ENCODE peak calls at places on chromosomes 12 and 14, in seven cellular contexts. L is Panc1, R is DND-41, N is tibial artery, Y is left lung, A is heart left ventricle, E is suprapubic skin. G is an unnamed sample.

GRCh38 chr12:49201595-49202295 is 12.9 kb upstream of the TUBA1A start:
- DNase-seq in L (no peak), R (no peak), N (no peak), Y (no peak), A (no peak), E (no peak), G (no peak)

GRCh38 chr14:50666772-50667490 is 1.2 kb downstream of the SAV1 start:
- DNase-seq in L (no peak), R (peak; percentile 42), N (peak; percentile 42), Y (no peak), A (no peak), E (no peak), G (no peak)

GRCh38 chr14:75435473-75435872 is 7.7 kb downstream of the JDP2 start:
- DNase-seq in L (no peak), R (peak; percentile 16), N (no peak), Y (no peak), A (no peak), E (peak; percentile 21), G (no peak)

GRCh38 chr12:30694971-30695326 is 720 bp downstream of the IPO8 start:
- DNase-seq in L (no peak), R (peak; percentile 15), N (peak; percentile 50), Y (peak; percentile 83), A (peak; percentile 20), E (no peak), G (no peak)

GRCh38 chr12:41663487-41664258 is 475.6 kb downstream of the PDZRN4 start:
- DNase-seq in L (no peak), R (no peak), N (no peak), Y (no peak), A (no peak), E (no peak), G (no peak)

GRCh38 chr12:116406529-116406928 is 129.0 kb upstream of the MED13L start:
- DNase-seq in L (no peak), R (peak; percentile 21), N (peak; percentile 98), Y (peak; percentile 78), A (peak; percentile 80), E (peak; percentile 96), G (no peak)

GRCh38 chr14:76937181-76938091 is 91.1 kb downstream of the IRF2BPL start:
- DNase-seq in L (no peak), R (no peak), N (peak; percentile 50), Y (no peak), A (peak; percentile 69), E (no peak), G (no peak)

GRCh38 chr12:123336530-123336929 is 28.1 kb downstream of the SBNO1 start:
- DNase-seq in L (no peak), R (no peak), N (no peak), Y (no peak), A (no peak), E (no peak), G (no peak)

GRCh38 chr12:56338643-56339422 is at the start of gene IL23A:
- DNase-seq in L (no peak), R (peak; percentile 27), N (no peak), Y (no peak), A (no peak), E (no peak), G (peak; percentile 87)

GRCh38 chr12:75816892-75817291 is 214.7 kb downstream of the PHLDA1 start:
- DNase-seq in L (no peak), R (no peak), N (no peak), Y (no peak), A (no peak), E (no peak), G (no peak)

GRCh38 chr14:53450871-53451270 is 297.7 kb upstream of the DDHD1 start:
- DNase-seq in L (no peak), R (no peak), N (no peak), Y (no peak), A (no peak), E (no peak), G (no peak)

GRCh38 chr12:57261385-57261784 is 10.4 kb upstream of the STAC3 start:
- DNase-seq in L (no peak), R (no peak), N (no peak), Y (no peak), A (no peak), E (no peak), G (no peak)

GRCh38 chr14:48725001-48725734 is 861.0 kb downstream of the RPS29 start:
- DNase-seq in L (no peak), R (no peak), N (no peak), Y (no peak), A (no peak), E (no peak), G (no peak)

GRCh38 chr14:59321184-59321952 is 132.9 kb downstream of the DAAM1 start:
- DNase-seq in L (no peak), R (no peak), N (no peak), Y (no peak), A (no peak), E (no peak), G (no peak)

GRCh38 chr12:108800591-108800990 is 56.8 kb downstream of the SSH1 start:
- DNase-seq in L (no peak), R (no peak), N (no peak), Y (no peak), A (no peak), E (no peak), G (no peak)

GRCh38 chr14:82394916-82395315 is 861.3 kb upstream of the SEL1L start:
- DNase-seq in L (no peak), R (no peak), N (no peak), Y (no peak), A (no peak), E (no peak), G (no peak)

GRCh38 chr12:49965836-49966235 is 4.2 kb downstream of the AQP5 start:
- DNase-seq in L (no peak), R (no peak), N (no peak), Y (no peak), A (no peak), E (no peak), G (no peak)

GRCh38 chr12:100976735-100977134 is 182.2 kb downstream of the ANO4 start:
- DNase-seq in L (no peak), R (no peak), N (no peak), Y (no peak), A (no peak), E (no peak), G (no peak)

DNA sequence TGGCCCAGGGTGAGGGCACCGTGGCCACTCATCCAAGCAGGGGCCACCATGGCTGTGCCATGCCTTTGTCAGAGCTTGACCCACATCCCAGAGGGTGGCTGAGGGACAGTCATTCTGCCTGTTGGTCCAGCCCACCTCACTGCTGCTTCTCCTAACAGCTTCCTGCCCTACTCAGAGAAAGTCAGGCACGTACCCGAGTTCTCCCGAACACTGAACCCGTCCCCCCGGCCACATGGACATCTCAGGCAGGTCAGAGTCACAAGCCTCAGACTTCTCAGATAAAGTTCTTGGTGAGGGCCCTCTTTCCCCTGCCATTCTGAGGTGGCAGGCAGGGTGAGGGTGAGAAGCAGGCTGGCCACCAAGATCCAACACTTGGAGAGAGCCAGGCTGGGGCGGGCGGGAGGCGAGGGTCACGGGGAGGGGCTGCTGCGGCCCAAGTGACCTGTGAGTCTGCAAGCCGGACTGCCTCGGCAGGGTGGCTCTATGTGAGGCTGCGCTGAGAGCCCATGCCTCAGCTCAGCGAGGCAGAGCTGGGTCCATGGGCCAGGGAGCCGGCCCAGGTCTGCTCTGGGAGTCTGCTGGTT is 317.8 kb downstream of the TMEM121 start:
- DNase-seq in L (no peak), R (peak; percentile 1), N (peak; percentile 8), Y (peak; percentile 72), A (no peak), E (peak; percentile 72), G (no peak)
- H3K4me3 ChIP-seq in L (no peak overlapping the region), R (no peak overlapping the region), N (no peak overlapping the region), Y (no peak overlapping the region), A (no peak overlapping the region), E (no peak overlapping the region), G (no peak overlapping the region)

GRCh38 chr12:62931481-62931880 is 3.5 kb downstream of the PPM1H start:
- DNase-seq in L (no peak), R (no peak), N (no peak), Y (no peak), A (no peak), E (no peak), G (no peak)

GRCh38 chr12:62933220-62933870 is 1.6 kb downstream of the PPM1H start:
- DNase-seq in L (no peak), R (no peak), N (no peak), Y (peak; percentile 61), A (peak; percentile 43), E (no peak), G (no peak)

GRCh38 chr12:62930546-62931425 is 4.2 kb downstream of the PPM1H start:
- DNase-seq in L (no peak), R (no peak), N (no peak), Y (no peak), A (no peak), E (no peak), G (no peak)

GRCh38 chr12:62933871-62934798 is 815 bp downstream of the PPM1H start:
- DNase-seq in L (no peak), R (peak; percentile 29), N (peak; percentile 25), Y (peak; percentile 91), A (peak; percentile 44), E (no peak), G (no peak)

DNA sequence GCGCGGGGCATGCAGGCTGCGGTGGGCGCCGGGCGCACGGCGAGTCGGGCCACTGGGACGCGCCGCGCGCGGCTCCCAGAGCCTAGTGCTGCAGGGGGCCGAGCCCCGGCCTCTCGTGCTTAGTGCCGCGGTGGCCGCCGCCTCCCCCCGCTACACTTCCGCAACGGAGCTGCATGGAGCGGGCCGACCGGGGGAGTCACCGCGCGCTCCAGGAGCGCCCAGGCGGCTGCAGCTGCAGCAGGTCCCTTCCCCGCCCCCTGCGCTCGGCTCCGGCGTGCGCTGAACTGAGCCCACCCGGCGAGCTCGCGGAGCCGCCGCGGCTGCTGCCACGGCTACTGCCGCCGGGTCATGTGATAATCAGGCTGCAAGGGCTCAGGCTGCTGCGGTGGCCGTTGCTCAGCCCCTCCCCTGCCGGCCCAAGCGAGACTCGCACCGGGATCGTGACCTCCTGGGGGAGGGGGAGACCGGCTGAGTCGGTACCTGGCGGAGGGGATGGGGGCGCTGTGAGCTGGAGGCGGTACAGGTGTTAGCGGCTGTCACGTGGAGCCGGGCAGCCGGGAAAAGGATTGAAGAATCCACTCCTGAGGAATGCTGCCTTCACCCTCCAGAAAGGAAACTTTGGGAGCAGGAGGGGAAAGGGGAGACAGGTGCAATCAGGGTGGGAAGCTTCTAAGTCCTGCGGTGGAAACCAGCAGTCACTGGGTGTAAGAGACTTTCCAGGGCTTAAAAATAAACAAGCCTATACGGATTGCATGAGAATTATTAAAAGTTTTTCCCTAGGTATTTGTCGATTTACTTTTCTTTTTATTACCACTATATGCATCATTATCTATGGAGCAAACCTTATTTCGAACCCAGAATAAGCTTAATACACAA is at the start of gene PPM1H:
- DNase-seq in L (peak; percentile 28), R (peak; percentile 72), N (peak; percentile 44), Y (peak; percentile 95), A (peak; percentile 70), E (no peak), G (no peak)
- H3K27ac ChIP-seq in L (peak within 1 kb of the TSS; percentile 84), R (peak within 1 kb of the TSS; percentile 10), N (peak within 1 kb of the TSS; percentile 73), Y (peak within 1 kb of the TSS; percentile 56), A (peak within 1 kb of the TSS; percentile 68), E (peak within 1 kb of the TSS; percentile 13), G (no peak within 1 kb of the TSS)

DNA sequence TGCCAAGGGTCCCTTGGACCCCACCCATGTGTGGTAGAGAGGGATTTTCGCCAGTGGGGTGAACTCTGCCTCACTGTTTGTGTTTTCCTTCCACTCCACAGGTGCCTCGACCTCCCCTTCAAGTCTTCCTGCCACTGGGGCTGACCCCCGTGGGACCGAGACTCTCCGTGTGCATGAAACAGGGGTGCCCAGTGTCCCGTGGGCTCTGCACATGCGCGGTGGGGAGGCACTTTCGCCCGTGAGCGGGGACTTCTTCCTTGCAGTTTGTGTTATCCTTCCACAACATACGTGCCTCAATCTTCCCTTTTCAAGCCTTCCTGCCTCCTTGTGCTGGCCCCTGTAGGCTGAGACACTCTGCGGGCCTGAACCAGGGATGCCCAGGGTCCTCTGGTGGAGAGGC is 362.4 kb downstream of the ALG10 start:
- DNase-seq in L (no peak), R (no peak), N (no peak), Y (no peak), A (no peak), E (no peak), G (no peak)
- H3K9me3 ChIP-seq in L (no peaks in the 10 kb centered on the region), R (peaks cover 71% of the 10 kb centered on the region), N (peaks cover 30% of the 10 kb centered on the region), Y (peaks cover 100% of the 10 kb centered on the region), A (no peaks in the 10 kb centered on the region), E (peaks cover 43% of the 10 kb centered on the region), G (no peaks in the 10 kb centered on the region)

GRCh38 chr12:24561411-24561871 is 387.5 kb downstream of the BCAT1 start:
- DNase-seq in L (no peak), R (no peak), N (peak; percentile 21), Y (no peak), A (no peak), E (no peak), G (no peak)
- H3K4me3 ChIP-seq in L (peak overlapping the region; percentile 43), R (no peak overlapping the region), N (peak overlapping the region; percentile 77), Y (peak overlapping the region; percentile 71), A (peak overlapping the region; percentile 47), E (peak overlapping the region; percentile 67), G (peak overlapping the region; percentile 17)

G was measured in CD8-positive, alpha-beta memory T cell.